ENCODE peak calls at places on chromosomes 5 and 9, in four cellular contexts. N is stomach, G is GM23338, L is HepG2. T is an unnamed sample.

GRCh38 chr9:92385474-92385873 is 18.9 kb downstream of the OGN start:
- DNase-seq in N (no peak), L (no peak), G (no peak), T (no peak)

GRCh38 chr5:124460666-124461065 is 285.8 kb downstream of the ZNF608 start:
- DNase-seq in L (no peak), N (no peak), G (no peak), T (no peak)

GRCh38 chr9:72551306-72551705 is 29.9 kb downstream of the TMC1 start:
- DNase-seq in N (no peak), L (no peak), G (no peak), T (no peak)

GRCh38 chr9:35510745-35511428 is 21.0 kb downstream of the RUSC2 start:
- DNase-seq in N (peak; percentile 51), G (no peak), L (peak; percentile 88), T (peak; percentile 43)

GRCh38 chr5:17180957-17181723 is 36.3 kb upstream of the BASP1 start:
- DNase-seq in N (no peak), L (peak; percentile 13), G (no peak), T (no peak)

GRCh38 chr9:134493471-134494272 is 147.9 kb upstream of the COL5A1 start:
- DNase-seq in G (no peak), L (no peak), N (no peak), T (no peak)

GRCh38 chr5:55593115-55593472 is 58.3 kb upstream of the PLPP1 start:
- DNase-seq in L (no peak), G (no peak), N (no peak), T (peak; percentile 65)

GRCh38 chr5:59790399-59791130 is 103.0 kb downstream of the PDE4D start:
- DNase-seq in G (no peak), L (no peak), N (no peak), T (no peak)

GRCh38 chr9:131663288-131663687 is 76.6 kb downstream of the RAPGEF1 start:
- DNase-seq in N (no peak), G (no peak), L (no peak), T (no peak)

GRCh38 chr5:54743997-54744788 is 226.6 kb downstream of the SNX18 start:
- DNase-seq in G (peak; percentile 17), L (peak; percentile 5), N (peak; percentile 43), T (peak; percentile 37)

GRCh38 chr5:143053780-143054179 is 283.6 kb downstream of the ARHGAP26 start:
- DNase-seq in N (no peak), L (no peak), G (no peak), T (no peak)
- H3K4me1 ChIP-seq in N (peaks cover 21% of the 10 kb centered on the region), L (peaks cover 13% of the 10 kb centered on the region), G (peaks cover 33% of the 10 kb centered on the region), T (peaks cover 40% of the 10 kb centered on the region)

GRCh38 chr5:181114284-181114843 is 16.6 kb downstream of the OR2V1 start:
- DNase-seq in N (no peak), L (no peak), G (peak; percentile 40), T (no peak)
- H3K4me3 ChIP-seq in N (no peak overlapping the region), L (no peak overlapping the region), G (peak overlapping the region; percentile 65), T (no peak overlapping the region)

DNA sequence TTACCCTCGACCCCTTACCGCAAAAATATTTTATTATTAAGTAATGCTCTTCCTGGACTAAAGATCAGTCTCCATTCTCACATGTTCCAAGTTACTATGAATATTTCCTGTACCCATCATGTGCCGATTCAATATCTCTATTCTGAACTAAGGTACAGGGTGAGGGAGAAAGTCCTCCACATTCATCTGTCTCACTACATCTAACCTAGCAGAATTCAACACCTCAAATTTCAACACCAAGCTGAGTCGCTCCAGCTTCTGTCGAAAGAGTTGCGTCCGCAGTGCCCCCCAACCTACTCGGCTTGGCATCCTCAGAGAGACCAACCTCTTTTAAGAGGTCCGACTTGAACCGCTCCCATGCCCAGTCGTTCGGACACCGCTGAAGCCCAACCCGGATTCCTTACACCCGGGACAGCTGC is 1.0 kb downstream of the CERT1 start:
- DNase-seq in N (peak; percentile 52), L (peak; percentile 6), G (no peak), T (no peak)
- H3K27ac ChIP-seq in N (peak overlapping the region; percentile 92), L (peak overlapping the region; percentile 83), G (no peak overlapping the region), T (peak overlapping the region; percentile 76)

GRCh38 chr5:14149672-14150053 is 6.5 kb downstream of the TRIO start:
- DNase-seq in L (peak; percentile 79), G (no peak), N (no peak), T (no peak)
- H3K4me1 ChIP-seq in L (peaks cover 92% of the 10 kb centered on the region), G (peaks cover 84% of the 10 kb centered on the region), N (peaks cover 91% of the 10 kb centered on the region), T (peaks cover 3% of the 10 kb centered on the region)

T was measured in SJCRH30.